ENCODE peak calls at places on chromosomes 3 and 15, in seven cellular contexts. M is HCT116, H is HepG2, F is K562, P is GM12878, Y is SK-N-SH, E is H1. U is an unnamed sample.

GRCh38 chr15:67170143-67170885 is 84.1 kb downstream of the AAGAB start:
- DNase-seq in M (no peak), H (no peak), E (no peak), P (no peak), Y (no peak), F (no peak), U (no peak)

GRCh38 chr3:58535531-58536500 is 1.2 kb downstream of the ACOX2 start:
- DNase-seq in F (no peak), Y (no peak), M (no peak), H (peak; percentile 89), E (no peak), P (no peak), U (no peak)

GRCh38 chr3:149618151-149619123 is 39.4 kb downstream of the WWTR1 start:
- DNase-seq in F (no peak), M (no peak), H (no peak), E (no peak), P (no peak), Y (no peak), U (peak; percentile 27)

GRCh38 chr3:81643721-81644120 is 117.7 kb downstream of the GBE1 start:
- DNase-seq in P (no peak), H (peak; percentile 9), Y (peak; percentile 17), F (no peak), E (no peak), M (peak; percentile 4), U (peak; percentile 1)

GRCh38 chr15:69735126-69735525 is 282.5 kb downstream of the RPLP1 start:
- DNase-seq in M (no peak), F (no peak), E (no peak), Y (peak; percentile 70), H (no peak), P (no peak), U (no peak)

GRCh38 chr3:46711305-46711704 is 6.4 kb downstream of the PRSS50 start:
- DNase-seq in H (peak; percentile 18), E (no peak), Y (no peak), F (no peak), M (no peak), P (no peak), U (no peak)

GRCh38 chr15:90019611-90020010 is 18.5 kb downstream of the ZNF710 start:
- DNase-seq in Y (no peak), E (no peak), P (no peak), F (no peak), M (no peak), H (no peak), U (no peak)

GRCh38 chr15:89136818-89137772 is 48.8 kb downstream of the ABHD2 start:
- DNase-seq in F (no peak), M (no peak), P (no peak), Y (no peak), E (no peak), H (peak; percentile 95), U (no peak)

GRCh38 chr15:64883997-64884511 is 27.6 kb upstream of the ANKDD1A start:
- DNase-seq in P (peak; percentile 79), E (no peak), Y (peak; percentile 58), H (no peak), F (no peak), M (no peak), U (no peak)
- TF ChIP-seq JUND in P (peak; percentile 52), E (no peak), Y (peak; percentile 19), H (no peak), F (no peak), M (no peak), U (no peak)

GRCh38 chr15:77889009-77889806 is 188.3 kb downstream of the TBC1D2B start:
- DNase-seq in E (no peak), P (no peak), F (no peak), H (no peak), M (no peak), Y (no peak), U (no peak)
- TF ChIP-seq JUND in E (no peak), P (no peak), F (no peak), H (no peak), M (no peak), Y (no peak), U (no peak)

GRCh38 chr3:102471001-102471400 is 36.2 kb downstream of the ZPLD1 start:
- DNase-seq in H (no peak), F (no peak), E (peak; percentile 17), Y (no peak), P (no peak), M (peak; percentile 7), U (peak; percentile 51)
- TF ChIP-seq JUND in H (no peak), F (no peak), E (no peak), Y (no peak), P (no peak), M (no peak), U (no peak)

DNA sequence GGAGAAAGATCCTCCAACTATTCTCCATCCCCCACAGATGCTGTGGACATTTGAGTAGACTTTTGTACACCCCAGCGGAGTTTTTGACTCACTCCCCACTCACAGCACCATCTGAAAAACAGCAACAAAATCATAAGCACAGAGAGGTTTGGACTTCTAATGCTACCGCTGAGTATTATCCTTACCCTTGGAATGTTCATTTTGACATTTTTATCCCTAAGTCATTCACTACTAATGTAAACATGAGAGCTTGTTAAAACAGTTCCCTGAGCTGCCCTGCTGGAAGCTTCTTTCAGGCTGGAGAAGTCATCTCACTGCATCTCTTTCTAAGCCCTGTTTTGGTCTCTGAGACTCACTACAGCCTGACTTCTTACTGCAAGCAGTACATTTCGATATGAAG is 1045.9 kb downstream of the MCTP2 start:
- DNase-seq in Y (no peak), F (no peak), H (no peak), P (no peak), E (no peak), M (no peak), U (no peak)
- TF ChIP-seq JUND in Y (no peak), F (no peak), H (no peak), P (no peak), E (no peak), M (no peak), U (no peak)

DNA sequence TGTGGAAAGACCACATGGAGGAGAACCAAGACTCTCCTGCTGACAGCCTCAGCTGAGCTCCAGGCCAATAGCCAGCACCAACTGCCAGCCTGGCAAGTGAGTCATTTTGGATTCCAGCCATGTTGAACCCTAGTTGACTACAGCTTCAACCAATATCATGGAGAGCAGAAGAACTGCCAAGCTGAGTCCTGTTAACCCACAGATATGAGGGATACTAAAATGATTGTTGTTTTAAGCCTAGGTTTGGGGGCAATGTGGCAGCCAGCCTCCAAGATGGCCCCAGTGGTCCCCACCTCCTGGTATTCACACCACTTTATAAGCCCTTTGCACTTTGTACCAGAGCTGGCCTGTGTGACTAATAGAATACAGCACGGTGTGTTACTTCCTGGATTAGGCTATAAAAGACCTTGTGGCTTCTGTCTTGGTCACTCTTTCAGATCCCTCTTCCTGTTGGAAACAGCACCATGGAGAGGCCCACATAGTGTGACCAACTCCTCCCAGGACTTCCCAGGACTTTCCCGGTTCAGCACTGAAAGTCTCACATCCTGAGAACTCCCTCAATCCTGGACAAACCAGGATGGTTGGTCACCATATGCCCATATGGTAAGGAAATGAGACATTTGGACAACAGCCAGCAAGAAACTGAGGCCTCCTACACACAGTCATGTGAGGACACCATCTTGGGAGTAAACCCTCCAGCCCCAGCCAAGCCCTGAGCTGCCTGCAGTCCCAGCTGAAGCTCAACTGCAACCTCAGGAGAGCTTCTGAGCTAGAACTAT is 32.4 kb upstream of the CDV3 start:
- DNase-seq in F (no peak), M (peak; percentile 56), E (no peak), P (peak; percentile 45), H (peak; percentile 73), Y (no peak), U (no peak)
- TF ChIP-seq JUND in F (no peak), M (peak; percentile 55), E (no peak), P (no peak), H (peak; percentile 51), Y (peak; percentile 68), U (no peak)